ENCODE peak calls at places on chromosomes 2 and 18, in ten cellular contexts. P, H, O, R, D, G, V, W, Q and X are unnamed samples.
A peak's percentile ranks its signal among the peaks of the same experiment; 100 is the strongest.

GRCh38 chr18:36265035-36265434 is 32.5 kb upstream of the FHOD3 start:
- DNase-seq in P (no peak), H (no peak), O (no peak), R (no peak), D (no peak), G (no peak), V (no peak), W (no peak), Q (no peak), X (no peak)

GRCh38 chr2:218230882-218231281 is 13.9 kb downstream of the ARPC2 start:
- DNase-seq in P (no peak), H (no peak), O (peak; percentile 69), R (no peak), D (no peak), G (no peak), V (peak; percentile 42), W (peak; percentile 33), Q (no peak), X (no peak)

GRCh38 chr2:210617732-210618330 is 61.4 kb downstream of the CPS1 start:
- DNase-seq in P (no peak), H (no peak), O (peak; percentile 69), R (no peak), D (no peak), G (peak; percentile 33), V (peak; percentile 63), W (peak; percentile 53), Q (no peak), X (no peak)

GRCh38 chr2:176165598-176166055 is 8.5 kb downstream of the HOXD3 start:
- DNase-seq in P (no peak), H (no peak), O (no peak), R (no peak), D (no peak), G (no peak), V (no peak), W (no peak), Q (no peak), X (no peak)

GRCh38 chr2:44087714-44088092 is 81.0 kb upstream of the PPM1B start:
- DNase-seq in P (no peak), H (no peak), O (no peak), R (no peak), D (no peak), G (no peak), V (no peak), W (no peak), Q (no peak), X (no peak)

GRCh38 chr18:78965260-78965659 is 14.4 kb upstream of the SALL3 start:
- DNase-seq in P (no peak), H (no peak), O (no peak), R (no peak), D (no peak), G (no peak), V (no peak), W (no peak), Q (no peak), X (no peak)

GRCh38 chr2:138474093-138474834 is 27.3 kb upstream of the SPOPL start:
- DNase-seq in P (no peak), H (no peak), O (no peak), R (no peak), D (no peak), G (no peak), V (no peak), W (no peak), Q (no peak), X (no peak)

GRCh38 chr2:12661472-12661871 is 55.3 kb upstream of the TRIB2 start:
- DNase-seq in P (no peak), H (no peak), O (no peak), R (no peak), D (no peak), G (no peak), V (no peak), W (no peak), Q (no peak), X (no peak)

GRCh38 chr2:28343184-28343942 is 49.3 kb upstream of the FOSL2 start:
- DNase-seq in P (no peak), H (no peak), O (no peak), R (peak; percentile 11), D (no peak), G (no peak), V (no peak), W (no peak), Q (no peak), X (peak; percentile 23)